ENCODE peak calls at places on chromosome 11, in five cellular contexts. T is coronary artery, X is pancreas, C is DND-41, D is lower lobe of right lung. I is an unnamed sample.

GRCh38 chr11:68980776-68981065 is at the start of gene MRGPRD:
- DNase-seq in X (peak), T (no peak), C (no peak), D (no peak), I (no peak)

GRCh38 chr11:64864473-64865285 is 13.7 kb downstream of the EHD1 start:
- DNase-seq in D (peak), X (no peak), T (peak), C (no peak), I (peak)

GRCh38 chr11:57453543-57454177 is 6.7 kb upstream of the RTN4RL2 start:
- DNase-seq in T (no peak), X (no peak), D (no peak), C (no peak), I (no peak)

GRCh38 chr11:88345408-88345807 is 7.9 kb upstream of the CTSC start:
- DNase-seq in T (no peak), D (no peak), X (no peak), C (no peak), I (no peak)

GRCh38 chr11:26478710-26479109 is 93.4 kb downstream of the MUC15 start:
- DNase-seq in T (no peak), X (no peak), D (no peak), C (no peak), I (no peak)

GRCh38 chr11:61972796-61973602 is 5.6 kb upstream of the FTH1 start:
- DNase-seq in T (no peak), D (no peak), X (peak), C (no peak), I (peak)

GRCh38 chr11:65491614-65492386 is 7.0 kb upstream of the MALAT1 start:
- DNase-seq in D (peak), T (peak), C (no peak), X (peak), I (peak)

GRCh38 chr11:120996973-120997372 is 26.9 kb upstream of the TBCEL start:
- DNase-seq in C (no peak), D (no peak), X (no peak), T (no peak), I (no peak)

GRCh38 chr11:117908959-117909610 is 20.1 kb downstream of the TMPRSS13 start:
- DNase-seq in C (peak), X (no peak), T (peak), D (no peak), I (no peak)

GRCh38 chr11:110069158-110069737 is 23.9 kb upstream of the ZC3H12C start:
- DNase-seq in C (no peak), D (peak), X (no peak), T (no peak), I (peak)

GRCh38 chr11:10605941-10606381 is 37.5 kb upstream of the LYVE1 start:
- DNase-seq in X (no peak), D (peak), C (no peak), T (no peak), I (peak)

GRCh38 chr11:101133190-101133589 is 3.6 kb upstream of the PGR start:
- DNase-seq in C (no peak), D (no peak), T (no peak), X (no peak), I (no peak)

GRCh38 chr11:64438986-64439771 is 80.2 kb downstream of the RPS6KA4 start:
- DNase-seq in D (no peak), T (no peak), X (no peak), C (no peak), I (no peak)

GRCh38 chr11:61390161-61390560 is 2.2 kb upstream of the TMEM216 start:
- DNase-seq in X (no peak), T (no peak), D (no peak), C (no peak), I (no peak)

GRCh38 chr11:28245131-28245530 is 136.9 kb downstream of the METTL15 start:
- DNase-seq in C (no peak), X (no peak), T (no peak), D (no peak), I (no peak)

GRCh38 chr11:118674094-118674460 is 5.4 kb downstream of the TREH start:
- DNase-seq in T (no peak), D (no peak), X (no peak), C (no peak), I (no peak)

GRCh38 chr11:103007521-103007920 is 52.0 kb upstream of the MMP13 start:
- DNase-seq in C (no peak), D (no peak), T (no peak), X (no peak), I (no peak)

GRCh38 chr11:75431533-75432525 is 1.2 kb downstream of the KLHL35 start:
- DNase-seq in D (no peak), X (no peak), T (no peak), C (no peak), I (no peak)

GRCh38 chr11:75432911-75433321 is at the start of gene KLHL35:
- DNase-seq in C (no peak), X (no peak), D (no peak), T (no peak), I (no peak)

GRCh38 chr11:75434051-75434450 is 1.0 kb upstream of the KLHL35 start:
- DNase-seq in X (no peak), C (no peak), D (no peak), T (no peak), I (no peak)

GRCh38 chr11:75434886-75435570 is 2.0 kb upstream of the KLHL35 start:
- DNase-seq in T (no peak), D (no peak), C (no peak), X (no peak), I (no peak)

GRCh38 chr11:75433443-75433842 is 440 bp upstream of the KLHL35 start:
- DNase-seq in T (no peak), C (no peak), D (no peak), X (no peak), I (no peak)
- H3K4me3 ChIP-seq in T (no peak), C (no peak), D (no peak), X (no peak), I (no peak)

DNA sequence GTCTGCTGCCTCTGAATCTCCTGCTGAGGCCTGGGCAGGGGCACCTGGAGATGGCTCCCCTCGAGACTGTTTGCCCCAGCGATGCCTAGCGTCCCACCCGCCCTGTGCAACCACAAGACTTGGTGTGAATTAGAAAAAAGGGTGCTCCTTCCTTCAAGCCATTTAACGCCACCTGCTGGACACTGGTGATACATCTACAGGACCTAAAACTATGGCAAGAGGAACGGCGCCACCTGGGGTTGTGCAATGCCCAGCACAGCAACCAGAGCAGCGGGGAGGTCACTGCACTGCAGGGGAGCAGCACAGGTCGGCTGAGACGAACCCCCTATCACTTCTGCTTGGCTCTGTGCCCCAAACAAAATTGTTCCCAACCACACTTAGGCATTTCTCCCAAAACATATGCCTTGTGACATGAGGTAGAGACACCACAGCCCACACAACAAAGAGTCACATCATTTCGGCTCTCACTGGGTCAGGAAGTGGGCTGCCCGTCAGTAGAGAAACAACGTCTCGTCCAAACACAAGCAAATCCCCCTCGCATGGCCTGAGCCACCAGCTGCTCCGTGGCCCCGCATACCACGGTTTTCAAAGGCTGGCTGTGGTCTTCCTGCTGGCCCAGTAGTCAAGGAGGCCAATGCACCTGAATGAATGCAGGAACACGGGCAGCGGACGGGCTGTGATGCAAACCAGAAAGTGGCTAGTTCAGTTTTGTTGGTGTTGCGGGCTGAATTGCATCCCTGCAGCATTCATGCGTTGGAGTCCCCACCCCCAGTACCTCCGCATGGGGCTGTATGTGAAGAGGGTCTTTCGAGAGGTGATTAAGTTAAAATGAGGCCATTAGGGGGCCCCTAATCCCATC is 171.9 kb downstream of the SHANK2 start:
- DNase-seq in X (peak), D (peak), T (no peak), C (peak), I (peak)
- TF ChIP-seq CTCF in X (peak), D (peak), T (no peak), C (peak), I (peak)

DNA sequence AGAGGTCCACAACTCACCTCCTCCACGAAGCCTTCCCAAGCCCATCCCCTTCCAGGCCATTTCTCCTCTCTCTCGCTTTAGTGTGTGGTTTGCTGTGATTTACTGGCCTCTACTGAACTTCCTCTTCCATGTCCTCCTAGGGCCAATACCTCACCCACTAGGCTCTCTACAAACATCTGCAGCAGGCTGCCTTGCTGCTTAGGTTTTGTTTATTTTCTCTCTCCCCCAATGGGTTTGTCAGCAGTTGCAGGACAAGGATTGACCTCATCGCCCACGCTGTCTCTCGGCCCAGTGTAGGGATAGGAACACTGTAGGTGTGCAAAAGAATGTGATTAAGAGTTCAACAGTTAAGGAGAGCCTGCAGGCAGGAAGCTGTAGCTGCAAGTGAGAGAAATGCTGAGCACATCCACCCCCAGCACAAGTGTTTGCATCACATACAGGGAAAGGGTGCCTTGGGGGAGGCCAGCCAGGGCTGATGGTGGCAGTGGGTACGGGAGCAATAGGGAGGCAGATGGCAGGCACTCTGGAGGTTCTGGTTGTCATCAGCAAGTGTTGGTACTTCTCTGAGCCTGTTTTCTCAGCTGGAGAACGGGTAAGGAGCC is 1.4 kb downstream of the PC start:
- DNase-seq in D (peak), T (no peak), C (no peak), X (no peak), I (peak)
- H3K4me3 ChIP-seq in D (no peak), T (peak), C (peak), X (no peak), I (no peak)

DNA sequence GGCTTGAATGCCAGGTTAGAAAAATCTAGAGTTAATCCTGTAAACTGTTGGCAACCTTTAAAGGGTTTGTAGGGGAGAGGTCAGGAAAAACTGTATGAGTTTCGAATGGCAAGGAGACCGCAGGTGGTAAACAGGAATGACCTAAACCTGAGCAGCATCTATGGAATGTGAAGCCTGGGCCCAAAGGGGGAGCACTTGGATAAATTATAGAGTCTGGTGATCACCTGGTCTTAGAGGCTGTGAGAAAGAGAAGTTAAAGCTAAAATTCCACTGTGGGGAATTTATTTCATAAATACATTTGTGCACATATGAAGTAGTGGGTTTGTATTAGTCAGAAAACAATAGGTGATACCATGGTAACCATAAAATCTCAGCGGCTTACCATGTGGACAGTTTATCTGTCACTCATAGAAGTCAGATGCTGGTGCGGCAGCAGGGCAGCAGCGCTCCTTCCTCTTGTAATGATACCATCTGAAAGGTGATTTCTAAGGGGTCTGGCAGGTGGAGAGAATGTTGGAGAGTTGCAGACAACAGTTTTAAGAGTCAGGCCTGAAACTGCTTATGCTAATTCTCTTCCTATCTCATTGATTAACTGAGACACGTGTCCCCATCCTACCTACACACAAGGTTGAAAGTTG is 1104.4 kb upstream of the CCDC90B start:
- DNase-seq in C (no peak), T (no peak), D (no peak), X (no peak), I (no peak)
- TF ChIP-seq CTCF in C (peak), T (no peak), D (no peak), X (no peak), I (no peak)

GRCh38 chr11:85313741-85314140 is 313.4 kb downstream of the DLG2 start:
- DNase-seq in C (no peak), D (no peak), X (no peak), T (no peak), I (no peak)

GRCh38 chr11:85318573-85318972 is 308.6 kb downstream of the DLG2 start:
- DNase-seq in D (no peak), X (no peak), C (no peak), T (no peak), I (no peak)

GRCh38 chr11:85316967-85317366 is 310.2 kb downstream of the DLG2 start:
- DNase-seq in D (no peak), X (no peak), C (no peak), T (no peak), I (no peak)
- H3K4me3 ChIP-seq in D (no peak), X (no peak), C (no peak), T (no peak), I (no peak)

GRCh38 chr11:41306435-41306834 is 153.0 kb downstream of the LRRC4C start:
- DNase-seq in C (no peak), D (no peak), T (no peak), X (no peak), I (no peak)

GRCh38 chr11:41301023-41301422 is 158.4 kb downstream of the LRRC4C start:
- DNase-seq in D (no peak), T (no peak), C (no peak), X (no peak), I (no peak)
- TF ChIP-seq CTCF in D (no peak), T (no peak), C (no peak), X (no peak), I (no peak)

GRCh38 chr11:32916994-32917393 is 24.4 kb downstream of the QSER1 start:
- DNase-seq in C (no peak), T (no peak), D (no peak), X (no peak), I (no peak)
- H3K4me3 ChIP-seq in C (no peak), T (no peak), D (no peak), X (no peak), I (no peak)

DNA sequence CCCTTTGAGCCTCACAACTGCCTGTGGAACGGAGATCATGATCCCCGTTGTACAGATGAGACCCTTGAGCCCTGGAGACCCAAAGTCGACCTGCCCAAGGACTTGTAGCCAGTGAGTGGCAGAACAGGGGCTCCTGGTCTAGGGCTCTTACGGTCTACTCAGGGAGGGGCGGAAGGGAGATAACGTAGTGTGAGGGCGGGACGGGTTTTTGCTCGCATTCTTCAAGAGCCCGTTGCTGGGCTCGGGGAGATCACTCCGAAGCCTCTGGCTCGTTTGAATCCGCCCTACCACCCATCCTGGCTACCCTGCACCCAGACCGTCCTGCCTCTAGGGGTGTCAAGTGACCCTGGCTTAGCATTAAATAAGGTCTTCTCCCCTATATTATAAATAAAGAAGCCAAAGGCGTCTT is 637 bp downstream of the CRY2 start:
- DNase-seq in X (no peak), D (peak), C (peak), T (no peak), I (peak)
- TF ChIP-seq CTCF in X (no peak), D (no peak), C (peak), T (no peak), I (no peak)

I was measured in foreskin fibroblast.